ENCODE peak calls at places on chromosomes 4 and X, in six cellular contexts. E, S, G, P, M and F are unnamed samples.

GRCh38 chrX:35025820-35026219 is 83.2 kb downstream of the FAM47B start:
- DNase-seq in G (no peak), P (no peak), M (no peak), E (no peak), S (no peak), F (no peak)

GRCh38 chr4:155543126-155543765 is 123.4 kb upstream of the GUCY1A1 start:
- DNase-seq in P (no peak), G (peak; percentile 6), E (no peak), M (peak; percentile 11), S (no peak), F (no peak)

GRCh38 chr4:100591156-100591876 is 73.5 kb upstream of the EMCN start:
- DNase-seq in S (no peak), E (no peak), P (no peak), M (no peak), G (no peak), F (no peak)

GRCh38 chr4:38275331-38275821 is 315.2 kb downstream of the PTTG2 start:
- DNase-seq in M (no peak), S (no peak), G (no peak), P (no peak), E (no peak), F (no peak)

GRCh38 chr4:165359501-165359900 is 19.3 kb upstream of the CPE start:
- DNase-seq in G (no peak), E (no peak), S (no peak), P (peak; percentile 13), M (no peak), F (no peak)

GRCh38 chr4:99234331-99235010 is 15.4 kb upstream of the ADH6 start:
- DNase-seq in G (no peak), M (no peak), E (no peak), P (no peak), S (no peak), F (no peak)

GRCh38 chr4:185744127-185744865 is 67.7 kb downstream of the SORBS2 start:
- DNase-seq in E (no peak), G (no peak), M (no peak), S (no peak), P (no peak), F (no peak)

GRCh38 chr4:5753766-5754528 is 42.9 kb downstream of the EVC start:
- DNase-seq in G (peak; percentile 31), P (no peak), E (no peak), M (no peak), S (no peak), F (no peak)

GRCh38 chr4:146585761-146586333 is 52.8 kb upstream of the POU4F2 start:
- DNase-seq in S (no peak), E (no peak), P (peak; percentile 32), G (no peak), M (no peak), F (no peak)